ENCODE peak calls at places on chromosomes 1 and 21, in nine cellular contexts. One of them, this sample, is unnamed.

GRCh38 chr1:57848406-57848805 is 424.5 kb upstream of the DAB1 start:
- DNase-seq in progenitor cell of endocrine pancreas: no peak
- DNase-seq in psoas muscle: no peak
- DNase-seq in HS-5: no peak
- DNase-seq in breast epithelium: no peak
- DNase-seq in NCI-H524 treated with DMSO at 0.1 percent for 48 hours: no peak
- DNase-seq in GM06990: no peak
- DNase-seq in HT1080: peak
- DNase-seq in fibroblast of pulmonary artery: peak
- DNase-seq in this sample: no peak

GRCh38 chr1:181014431-181015257 is 8.0 kb downstream of the STX6 start:
- DNase-seq in progenitor cell of endocrine pancreas: no peak
- DNase-seq in psoas muscle: no peak
- DNase-seq in HS-5: no peak
- DNase-seq in breast epithelium: no peak
- DNase-seq in NCI-H524 treated with DMSO at 0.1 percent for 48 hours: no peak
- DNase-seq in GM06990: peak
- DNase-seq in HT1080: no peak
- DNase-seq in fibroblast of pulmonary artery: no peak
- DNase-seq in this sample: no peak

GRCh38 chr1:87953109-87953508 is 624.4 kb downstream of the LMO4 start:
- DNase-seq in progenitor cell of endocrine pancreas: no peak
- DNase-seq in psoas muscle: no peak
- DNase-seq in HS-5: no peak
- DNase-seq in breast epithelium: no peak
- DNase-seq in NCI-H524 treated with DMSO at 0.1 percent for 48 hours: no peak
- DNase-seq in GM06990: no peak
- DNase-seq in HT1080: no peak
- DNase-seq in fibroblast of pulmonary artery: peak
- DNase-seq in this sample: no peak

GRCh38 chr1:145884675-145885074 is 991 bp downstream of the ANKRD35 start:
- DNase-seq in progenitor cell of endocrine pancreas: no peak
- DNase-seq in psoas muscle: no peak
- DNase-seq in HS-5: no peak
- DNase-seq in breast epithelium: no peak
- DNase-seq in NCI-H524 treated with DMSO at 0.1 percent for 48 hours: no peak
- DNase-seq in GM06990: no peak
- DNase-seq in HT1080: peak
- DNase-seq in fibroblast of pulmonary artery: peak
- DNase-seq in this sample: no peak

GRCh38 chr1:204769997-204770396 is 84.5 kb upstream of the LRRN2 start:
- DNase-seq in progenitor cell of endocrine pancreas: no peak
- DNase-seq in psoas muscle: no peak
- DNase-seq in HS-5: no peak
- DNase-seq in breast epithelium: no peak
- DNase-seq in NCI-H524 treated with DMSO at 0.1 percent for 48 hours: no peak
- DNase-seq in GM06990: no peak
- DNase-seq in HT1080: no peak
- DNase-seq in fibroblast of pulmonary artery: no peak
- DNase-seq in this sample: no peak

GRCh38 chr1:206915085-206915735 is 6.5 kb downstream of the FCMR start:
- DNase-seq in progenitor cell of endocrine pancreas: no peak
- DNase-seq in psoas muscle: no peak
- DNase-seq in HS-5: no peak
- DNase-seq in breast epithelium: no peak
- DNase-seq in NCI-H524 treated with DMSO at 0.1 percent for 48 hours: no peak
- DNase-seq in GM06990: no peak
- DNase-seq in HT1080: no peak
- DNase-seq in fibroblast of pulmonary artery: no peak
- DNase-seq in this sample: no peak

GRCh38 chr1:12436817-12437599 is 181.0 kb downstream of the DHRS3 start:
- DNase-seq in progenitor cell of endocrine pancreas: no peak
- DNase-seq in psoas muscle: no peak
- DNase-seq in HS-5: no peak
- DNase-seq in breast epithelium: no peak
- DNase-seq in NCI-H524 treated with DMSO at 0.1 percent for 48 hours: no peak
- DNase-seq in GM06990: no peak
- DNase-seq in HT1080: peak
- DNase-seq in fibroblast of pulmonary artery: peak
- DNase-seq in this sample: no peak

GRCh38 chr1:156336242-156336641 is 1.9 kb downstream of the CCT3 start:
- DNase-seq in progenitor cell of endocrine pancreas: no peak
- DNase-seq in psoas muscle: no peak
- DNase-seq in HS-5: no peak
- DNase-seq in breast epithelium: no peak
- DNase-seq in NCI-H524 treated with DMSO at 0.1 percent for 48 hours: no peak
- DNase-seq in GM06990: no peak
- DNase-seq in HT1080: no peak
- DNase-seq in fibroblast of pulmonary artery: no peak
- DNase-seq in this sample: no peak

GRCh38 chr1:229111703-229112319 is 159.1 kb upstream of the RAB4A start:
- DNase-seq in progenitor cell of endocrine pancreas: no peak
- DNase-seq in psoas muscle: no peak
- DNase-seq in HS-5: no peak
- DNase-seq in breast epithelium: no peak
- DNase-seq in NCI-H524 treated with DMSO at 0.1 percent for 48 hours: no peak
- DNase-seq in GM06990: no peak
- DNase-seq in HT1080: no peak
- DNase-seq in fibroblast of pulmonary artery: peak
- DNase-seq in this sample: no peak

GRCh38 chr1:113534875-113535274 is 144.6 kb downstream of the MAGI3 start:
- DNase-seq in progenitor cell of endocrine pancreas: no peak
- DNase-seq in psoas muscle: no peak
- DNase-seq in HS-5: no peak
- DNase-seq in breast epithelium: no peak
- DNase-seq in NCI-H524 treated with DMSO at 0.1 percent for 48 hours: no peak
- DNase-seq in GM06990: no peak
- DNase-seq in HT1080: no peak
- DNase-seq in fibroblast of pulmonary artery: no peak
- DNase-seq in this sample: no peak

GRCh38 chr1:197526736-197527371 is 248.4 kb downstream of the DENND1B start:
- DNase-seq in progenitor cell of endocrine pancreas: no peak
- DNase-seq in psoas muscle: no peak
- DNase-seq in HS-5: no peak
- DNase-seq in breast epithelium: no peak
- DNase-seq in NCI-H524 treated with DMSO at 0.1 percent for 48 hours: no peak
- DNase-seq in GM06990: no peak
- DNase-seq in HT1080: no peak
- DNase-seq in fibroblast of pulmonary artery: peak
- DNase-seq in this sample: no peak

GRCh38 chr1:53507115-53507816 is 48.1 kb downstream of the DMRTB1 start:
- DNase-seq in progenitor cell of endocrine pancreas: no peak
- DNase-seq in psoas muscle: no peak
- DNase-seq in HS-5: no peak
- DNase-seq in breast epithelium: no peak
- DNase-seq in NCI-H524 treated with DMSO at 0.1 percent for 48 hours: no peak
- DNase-seq in GM06990: no peak
- DNase-seq in HT1080: no peak
- DNase-seq in fibroblast of pulmonary artery: no peak
- DNase-seq in this sample: no peak

GRCh38 chr1:116503535-116504307 is 67.1 kb downstream of the CD58 start:
- DNase-seq in progenitor cell of endocrine pancreas: no peak
- DNase-seq in psoas muscle: no peak
- DNase-seq in HS-5: no peak
- DNase-seq in breast epithelium: no peak
- DNase-seq in NCI-H524 treated with DMSO at 0.1 percent for 48 hours: no peak
- DNase-seq in GM06990: no peak
- DNase-seq in HT1080: no peak
- DNase-seq in fibroblast of pulmonary artery: no peak
- DNase-seq in this sample: no peak

GRCh38 chr1:151741516-151741915 is 20.2 kb downstream of the RIIAD1 start:
- DNase-seq in progenitor cell of endocrine pancreas: no peak
- DNase-seq in psoas muscle: no peak
- DNase-seq in HS-5: no peak
- DNase-seq in breast epithelium: no peak
- DNase-seq in NCI-H524 treated with DMSO at 0.1 percent for 48 hours: no peak
- DNase-seq in GM06990: no peak
- DNase-seq in HT1080: no peak
- DNase-seq in fibroblast of pulmonary artery: no peak
- DNase-seq in this sample: no peak

GRCh38 chr1:165381745-165382530 is 25.4 kb upstream of the LMX1A start:
- DNase-seq in progenitor cell of endocrine pancreas: no peak
- DNase-seq in psoas muscle: no peak
- DNase-seq in HS-5: no peak
- DNase-seq in breast epithelium: no peak
- DNase-seq in NCI-H524 treated with DMSO at 0.1 percent for 48 hours: no peak
- DNase-seq in GM06990: no peak
- DNase-seq in HT1080: no peak
- DNase-seq in fibroblast of pulmonary artery: no peak
- DNase-seq in this sample: no peak

GRCh38 chr1:209993061-209993830 is 55.2 kb downstream of the SYT14 start:
- DNase-seq in progenitor cell of endocrine pancreas: no peak
- DNase-seq in psoas muscle: no peak
- DNase-seq in HS-5: no peak
- DNase-seq in breast epithelium: no peak
- DNase-seq in NCI-H524 treated with DMSO at 0.1 percent for 48 hours: no peak
- DNase-seq in GM06990: no peak
- DNase-seq in HT1080: no peak
- DNase-seq in fibroblast of pulmonary artery: no peak
- DNase-seq in this sample: no peak

GRCh38 chr1:103101399-103101798 is 6.9 kb downstream of the COL11A1 start:
- DNase-seq in progenitor cell of endocrine pancreas: no peak
- DNase-seq in psoas muscle: no peak
- DNase-seq in HS-5: no peak
- DNase-seq in breast epithelium: no peak
- DNase-seq in NCI-H524 treated with DMSO at 0.1 percent for 48 hours: no peak
- DNase-seq in GM06990: no peak
- DNase-seq in HT1080: no peak
- DNase-seq in fibroblast of pulmonary artery: no peak
- DNase-seq in this sample: no peak

GRCh38 chr1:185645201-185645640 is 89.0 kb upstream of the HMCN1 start:
- DNase-seq in progenitor cell of endocrine pancreas: no peak
- DNase-seq in psoas muscle: no peak
- DNase-seq in HS-5: no peak
- DNase-seq in breast epithelium: no peak
- DNase-seq in NCI-H524 treated with DMSO at 0.1 percent for 48 hours: no peak
- DNase-seq in GM06990: no peak
- DNase-seq in HT1080: no peak
- DNase-seq in fibroblast of pulmonary artery: no peak
- DNase-seq in this sample: no peak

GRCh38 chr1:209710837-209711236 is 6.2 kb downstream of the HSD11B1 start:
- DNase-seq in progenitor cell of endocrine pancreas: no peak
- DNase-seq in psoas muscle: no peak
- DNase-seq in HS-5: no peak
- DNase-seq in breast epithelium: no peak
- DNase-seq in NCI-H524 treated with DMSO at 0.1 percent for 48 hours: no peak
- DNase-seq in GM06990: no peak
- DNase-seq in HT1080: no peak
- DNase-seq in fibroblast of pulmonary artery: no peak
- DNase-seq in this sample: no peak

GRCh38 chr21:41633627-41634026 is 125.7 kb upstream of the TMPRSS2 start:
- DNase-seq in progenitor cell of endocrine pancreas: no peak
- DNase-seq in psoas muscle: no peak
- DNase-seq in HS-5: no peak
- DNase-seq in breast epithelium: no peak
- DNase-seq in NCI-H524 treated with DMSO at 0.1 percent for 48 hours: no peak
- DNase-seq in GM06990: no peak
- DNase-seq in HT1080: no peak
- DNase-seq in fibroblast of pulmonary artery: no peak
- DNase-seq in this sample: no peak

GRCh38 chr1:171061425-171062143 is 29.1 kb upstream of the FMO3 start:
- DNase-seq in progenitor cell of endocrine pancreas: no peak
- DNase-seq in psoas muscle: no peak
- DNase-seq in HS-5: no peak
- DNase-seq in breast epithelium: no peak
- DNase-seq in NCI-H524 treated with DMSO at 0.1 percent for 48 hours: no peak
- DNase-seq in GM06990: no peak
- DNase-seq in HT1080: no peak
- DNase-seq in fibroblast of pulmonary artery: no peak
- DNase-seq in this sample: no peak

GRCh38 chr1:8862528-8862927 is 16.0 kb downstream of the ENO1 start:
- DNase-seq in progenitor cell of endocrine pancreas: peak
- DNase-seq in psoas muscle: no peak
- DNase-seq in HS-5: no peak
- DNase-seq in breast epithelium: no peak
- DNase-seq in NCI-H524 treated with DMSO at 0.1 percent for 48 hours: no peak
- DNase-seq in GM06990: no peak
- DNase-seq in HT1080: no peak
- DNase-seq in fibroblast of pulmonary artery: no peak
- DNase-seq in this sample: no peak

This sample was measured in adrenal gland.